ENCODE peak calls at places on chromosome 21, in six cellular contexts. One of them, this sample, is unnamed.

GRCh38 chr21:15894596-15894995 is 164.8 kb downstream of the USP25 start:
- DNase-seq in mesenchymal stem cell: peak
- DNase-seq in IMR-90: peak
- DNase-seq in trophoblast cell: no peak
- DNase-seq in mesendoderm: no peak
- DNase-seq in H1: no peak
- DNase-seq in this sample: no peak

GRCh38 chr21:25934771-25935224 is 200.0 kb downstream of the GABPA start:
- DNase-seq in mesenchymal stem cell: peak
- DNase-seq in IMR-90: peak
- DNase-seq in trophoblast cell: peak
- DNase-seq in mesendoderm: peak
- DNase-seq in H1: no peak
- DNase-seq in this sample: no peak

GRCh38 chr21:45372732-45373355 is 32.1 kb upstream of the COL18A1 start:
- DNase-seq in mesenchymal stem cell: no peak
- DNase-seq in IMR-90: peak
- DNase-seq in trophoblast cell: no peak
- DNase-seq in mesendoderm: no peak
- DNase-seq in H1: no peak
- DNase-seq in this sample: no peak

GRCh38 chr21:43806017-43806710 is 16.8 kb downstream of the RRP1 start:
- DNase-seq in mesenchymal stem cell: no peak
- DNase-seq in IMR-90: no peak
- DNase-seq in trophoblast cell: no peak
- DNase-seq in mesendoderm: no peak
- DNase-seq in H1: no peak
- DNase-seq in this sample: no peak

GRCh38 chr21:26148071-26148470 is 22.5 kb downstream of the APP start:
- DNase-seq in mesenchymal stem cell: peak
- DNase-seq in IMR-90: no peak
- DNase-seq in trophoblast cell: no peak
- DNase-seq in mesendoderm: peak
- DNase-seq in H1: no peak
- DNase-seq in this sample: peak

GRCh38 chr21:15472641-15473040 is 257.1 kb upstream of the USP25 start:
- DNase-seq in mesenchymal stem cell: no peak
- DNase-seq in IMR-90: no peak
- DNase-seq in trophoblast cell: peak
- DNase-seq in mesendoderm: no peak
- DNase-seq in H1: no peak
- DNase-seq in this sample: no peak

GRCh38 chr21:23743821-23744220 is 1863.5 kb downstream of the MRPL39 start:
- DNase-seq in mesenchymal stem cell: no peak
- DNase-seq in IMR-90: no peak
- DNase-seq in trophoblast cell: no peak
- DNase-seq in mesendoderm: no peak
- DNase-seq in H1: no peak
- DNase-seq in this sample: no peak

GRCh38 chr21:27422435-27422834 is 455.5 kb upstream of the ADAMTS5 start:
- DNase-seq in mesenchymal stem cell: peak
- DNase-seq in IMR-90: peak
- DNase-seq in trophoblast cell: no peak
- DNase-seq in mesendoderm: no peak
- DNase-seq in H1: no peak
- DNase-seq in this sample: no peak

GRCh38 chr21:37263827-37264226 is 3.3 kb downstream of the VPS26C start:
- DNase-seq in mesenchymal stem cell: peak
- DNase-seq in IMR-90: peak
- DNase-seq in trophoblast cell: no peak
- DNase-seq in mesendoderm: no peak
- DNase-seq in H1: peak
- DNase-seq in this sample: no peak

GRCh38 chr21:37257526-37257966 is 9.6 kb downstream of the VPS26C start:
- DNase-seq in mesenchymal stem cell: peak
- DNase-seq in IMR-90: peak
- DNase-seq in trophoblast cell: no peak
- DNase-seq in mesendoderm: no peak
- DNase-seq in H1: no peak
- DNase-seq in this sample: no peak

GRCh38 chr21:37257967-37258877 is 8.9 kb downstream of the VPS26C start:
- DNase-seq in mesenchymal stem cell: peak
- DNase-seq in IMR-90: peak
- DNase-seq in trophoblast cell: no peak
- DNase-seq in mesendoderm: peak
- DNase-seq in H1: peak
- DNase-seq in this sample: peak

GRCh38 chr21:37264808-37265207 is 2.3 kb downstream of the VPS26C start:
- DNase-seq in mesenchymal stem cell: no peak
- DNase-seq in IMR-90: no peak
- DNase-seq in trophoblast cell: peak
- DNase-seq in mesendoderm: no peak
- DNase-seq in H1: no peak
- DNase-seq in this sample: no peak

DNA sequence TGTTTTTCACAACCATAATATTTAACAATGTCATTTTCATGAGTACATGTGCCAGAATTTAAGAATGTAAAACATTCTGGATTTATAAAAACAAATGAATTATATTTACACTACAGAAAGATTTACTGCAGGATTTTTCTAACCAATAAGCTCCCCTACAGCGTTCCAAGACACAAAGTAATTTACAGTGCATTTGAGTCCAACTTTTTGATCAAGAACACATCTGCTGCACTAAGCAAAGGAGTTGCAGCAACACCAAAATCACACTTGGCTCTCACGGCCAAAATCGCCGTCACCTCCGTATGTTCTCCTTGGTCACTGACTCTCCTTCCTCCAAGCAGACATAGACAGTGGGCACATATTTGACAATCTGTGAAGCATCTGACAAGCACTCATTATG is 7.7 kb downstream of the VPS26C start:
- DNase-seq in mesenchymal stem cell: no peak
- DNase-seq in IMR-90: peak
- DNase-seq in trophoblast cell: no peak
- DNase-seq in mesendoderm: no peak
- DNase-seq in H1: peak
- DNase-seq in this sample: no peak
- H2AK5ac ChIP-seq in mesenchymal stem cell: no peak
- H2AK5ac ChIP-seq in IMR-90: peak
- H2AK5ac ChIP-seq in trophoblast cell: no peak
- H2AK5ac ChIP-seq in mesendoderm: no peak
- H2AK5ac ChIP-seq in H1: no peak
- H2AK5ac ChIP-seq in this sample: no peak

DNA sequence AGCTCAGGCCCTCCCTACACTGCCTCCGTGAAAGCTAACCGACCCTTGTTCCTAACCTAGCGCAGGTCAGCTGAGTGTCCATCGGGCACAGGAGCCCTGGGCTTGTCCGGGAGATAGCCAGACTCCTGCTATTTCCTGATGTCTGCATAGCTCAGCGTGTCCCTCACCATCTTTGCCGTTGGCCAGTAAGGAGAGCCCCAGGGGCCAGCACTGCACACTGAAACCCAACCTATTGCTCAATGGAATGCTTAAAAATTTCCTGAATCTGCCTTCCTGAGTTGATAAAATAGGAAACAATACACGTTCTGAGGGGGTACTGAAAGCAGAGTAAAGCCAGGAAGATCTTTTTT is 2.2 kb downstream of the RUNX1 start:
- DNase-seq in mesenchymal stem cell: no peak
- DNase-seq in IMR-90: no peak
- DNase-seq in trophoblast cell: peak
- DNase-seq in mesendoderm: no peak
- DNase-seq in H1: no peak
- DNase-seq in this sample: no peak
- H3K4me3 ChIP-seq in mesenchymal stem cell: no peak
- H3K4me3 ChIP-seq in IMR-90: peak
- H3K4me3 ChIP-seq in trophoblast cell: no peak
- H3K4me3 ChIP-seq in mesendoderm: no peak
- H3K4me3 ChIP-seq in H1: no peak
- H3K4me3 ChIP-seq in this sample: no peak

GRCh38 chr21:41368361-41369104 is 6.7 kb downstream of the MX2 start:
- DNase-seq in mesenchymal stem cell: no peak
- DNase-seq in IMR-90: no peak
- DNase-seq in trophoblast cell: no peak
- DNase-seq in mesendoderm: no peak
- DNase-seq in H1: no peak
- DNase-seq in this sample: no peak
- H3K27ac ChIP-seq in mesenchymal stem cell: no peak
- H3K27ac ChIP-seq in IMR-90: no peak
- H3K27ac ChIP-seq in trophoblast cell: no peak
- H3K27ac ChIP-seq in mesendoderm: no peak
- H3K27ac ChIP-seq in H1: no peak
- H3K27ac ChIP-seq in this sample: no peak

GRCh38 chr21:28993293-28993629 is 584 bp upstream of the LTN1 start:
- DNase-seq in mesenchymal stem cell: no peak
- DNase-seq in IMR-90: no peak
- DNase-seq in trophoblast cell: no peak
- DNase-seq in mesendoderm: no peak
- DNase-seq in H1: no peak
- DNase-seq in this sample: no peak
- H2AK5ac ChIP-seq in mesenchymal stem cell: no peak
- H2AK5ac ChIP-seq in IMR-90: peak
- H2AK5ac ChIP-seq in trophoblast cell: peak
- H2AK5ac ChIP-seq in mesendoderm: peak
- H2AK5ac ChIP-seq in H1: peak
- H2AK5ac ChIP-seq in this sample: no peak

DNA sequence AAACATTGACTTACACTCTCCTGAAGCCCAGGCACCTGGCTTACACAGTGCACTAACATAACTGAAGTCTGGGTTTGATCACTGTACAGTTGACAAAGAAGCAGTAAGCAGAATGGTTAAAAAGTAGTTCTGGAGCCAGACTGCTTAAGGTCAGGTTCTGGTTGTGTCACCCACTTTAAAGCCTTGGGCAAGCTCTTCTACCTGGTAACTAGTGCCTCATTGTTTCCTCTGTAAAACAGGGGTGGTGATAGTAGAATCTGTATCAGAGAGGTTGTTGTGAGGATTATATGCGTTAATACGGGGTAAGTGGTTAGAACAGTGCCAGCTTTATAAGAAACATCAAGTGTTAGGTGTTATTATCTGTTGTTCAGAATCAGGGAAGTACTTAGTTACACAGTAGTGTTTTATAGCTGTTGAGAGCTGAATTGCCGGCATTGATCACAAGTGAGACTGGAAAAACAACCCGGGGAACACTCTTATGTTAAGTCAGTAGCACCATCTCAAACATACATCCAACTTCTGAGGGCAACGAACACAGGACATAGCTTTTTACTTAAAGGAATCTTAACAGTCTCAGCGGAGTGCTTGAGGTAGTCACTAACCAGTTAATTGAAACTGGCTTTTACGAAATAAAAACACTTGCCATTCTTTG is 3.7 kb downstream of the BACH1 start:
- DNase-seq in mesenchymal stem cell: peak
- DNase-seq in IMR-90: peak
- DNase-seq in trophoblast cell: no peak
- DNase-seq in mesendoderm: no peak
- DNase-seq in H1: no peak
- DNase-seq in this sample: no peak
- H3K4me3 ChIP-seq in mesenchymal stem cell: no peak
- H3K4me3 ChIP-seq in IMR-90: peak
- H3K4me3 ChIP-seq in trophoblast cell: no peak
- H3K4me3 ChIP-seq in mesendoderm: no peak
- H3K4me3 ChIP-seq in H1: no peak
- H3K4me3 ChIP-seq in this sample: no peak

This sample was measured in neuronal stem cell.